ENCODE peak calls at places on chromosomes 6 and 20, in ten cellular contexts. P is Calu3; U is GM10248; W is type B pancreatic cell; L is cardiac muscle cell; F is bronchial epithelial cell; D is IMR-90; V is CD8-positive, alpha-beta T cell; N is A549; H is stomach. S is an unnamed sample.

GRCh38 chr20:58690851-58691250 is 1.7 kb upstream of the NPEPL1 start:
- DNase-seq in H (peak; percentile 24), P (no peak), W (no peak), N (no peak), F (no peak), L (no peak), V (no peak), U (no peak), D (peak; percentile 22), S (peak; percentile 19)

GRCh38 chr20:63624486-63624885 is 2.4 kb downstream of the GMEB2 start:
- DNase-seq in F (no peak), L (no peak), U (no peak), D (peak; percentile 49), W (no peak), H (no peak), V (peak; percentile 27), N (no peak), P (no peak), S (no peak)

GRCh38 chr6:22320750-22321149 is 23.9 kb upstream of the PRL start:
- DNase-seq in P (peak; percentile 26), H (no peak), F (peak; percentile 81), V (no peak), W (no peak), U (no peak), D (peak; percentile 93), L (no peak), N (peak; percentile 10), S (no peak)

GRCh38 chr6:131065112-131065823 is 2.2 kb upstream of the EPB41L2 start:
- DNase-seq in U (no peak), V (no peak), H (no peak), L (no peak), W (no peak), N (no peak), P (no peak), F (peak; percentile 38), D (no peak), S (no peak)

GRCh38 chr6:168950500-168951223 is 303.0 kb downstream of the THBS2 start:
- DNase-seq in H (no peak), V (no peak), L (no peak), F (no peak), D (peak; percentile 14), W (no peak), U (no peak), P (no peak), N (no peak), S (no peak)

GRCh38 chr20:5471368-5471767 is 154.6 kb upstream of the PROKR2 start:
- DNase-seq in F (no peak), L (no peak), V (no peak), U (no peak), W (no peak), H (no peak), N (no peak), P (no peak), D (no peak), S (peak; percentile 80)

GRCh38 chr6:36131517-36132220 is 1.4 kb downstream of the MAPK13 start:
- DNase-seq in W (no peak), F (peak; percentile 47), U (peak; percentile 84), N (no peak), D (peak; percentile 80), V (peak; percentile 47), H (peak; percentile 71), L (peak; percentile 31), P (peak; percentile 62), S (no peak)

GRCh38 chr20:14622796-14623195 is 285.4 kb upstream of the FLRT3 start:
- DNase-seq in N (peak; percentile 34), F (peak; percentile 91), L (no peak), U (no peak), H (peak; percentile 32), D (peak; percentile 2), V (no peak), P (peak; percentile 42), W (no peak), S (no peak)

GRCh38 chr20:32348207-32348606 is 9.9 kb upstream of the ASXL1 start:
- DNase-seq in H (no peak), L (no peak), P (no peak), W (no peak), V (no peak), F (no peak), N (no peak), D (no peak), U (no peak), S (no peak)

GRCh38 chr6:105484238-105485161 is 81.6 kb upstream of the PREP start:
- DNase-seq in W (no peak), H (no peak), U (peak; percentile 22), N (peak; percentile 6), F (peak; percentile 55), V (no peak), P (no peak), L (peak; percentile 58), D (peak; percentile 55), S (no peak)

GRCh38 chr20:63176035-63176434 is 39.9 kb downstream of the YTHDF1 start:
- DNase-seq in W (no peak), V (no peak), P (no peak), U (no peak), D (no peak), N (no peak), F (no peak), H (no peak), L (peak; percentile 66), S (no peak)

GRCh38 chr6:7976485-7977010 is 66.0 kb upstream of the TXNDC5 start:
- DNase-seq in V (no peak), F (no peak), P (no peak), L (no peak), N (no peak), D (no peak), H (no peak), W (no peak), U (no peak), S (no peak)

GRCh38 chr20:600141-600540 is 10.0 kb downstream of the TCF15 start:
- DNase-seq in H (no peak), W (no peak), L (no peak), V (no peak), N (no peak), F (no peak), U (no peak), P (no peak), D (no peak), S (no peak)

DNA sequence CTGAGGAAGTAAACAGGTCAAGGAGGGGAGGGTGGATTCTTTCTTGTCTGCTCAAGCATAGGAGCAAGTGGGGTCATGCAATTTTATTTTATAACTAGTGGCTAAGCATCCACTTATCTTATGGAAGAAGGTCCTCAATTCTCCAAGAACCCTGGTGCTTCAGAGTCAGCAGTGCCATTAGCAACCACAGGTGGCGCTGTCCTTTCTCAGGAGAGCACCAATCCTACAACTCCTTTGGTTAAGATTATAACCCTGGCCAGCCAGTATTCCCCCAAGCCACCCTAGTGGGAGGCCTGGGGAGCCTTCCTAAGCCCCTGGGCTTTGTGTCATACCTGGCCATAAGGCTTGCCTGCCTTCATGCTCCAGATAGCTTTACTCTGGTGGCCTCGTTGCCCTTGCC is 60.7 kb downstream of the PCSK2 start:
- DNase-seq in P (no peak), H (no peak), F (no peak), V (no peak), D (no peak), W (no peak), L (no peak), N (no peak), U (no peak), S (no peak)
- TF ChIP-seq CTCF in P (no peak), H (no peak), F (peak; percentile 14), V (no peak), D (peak; percentile 4), W (peak; percentile 55), L (no peak), N (no peak), U (no peak), S (peak; percentile 13)

DNA sequence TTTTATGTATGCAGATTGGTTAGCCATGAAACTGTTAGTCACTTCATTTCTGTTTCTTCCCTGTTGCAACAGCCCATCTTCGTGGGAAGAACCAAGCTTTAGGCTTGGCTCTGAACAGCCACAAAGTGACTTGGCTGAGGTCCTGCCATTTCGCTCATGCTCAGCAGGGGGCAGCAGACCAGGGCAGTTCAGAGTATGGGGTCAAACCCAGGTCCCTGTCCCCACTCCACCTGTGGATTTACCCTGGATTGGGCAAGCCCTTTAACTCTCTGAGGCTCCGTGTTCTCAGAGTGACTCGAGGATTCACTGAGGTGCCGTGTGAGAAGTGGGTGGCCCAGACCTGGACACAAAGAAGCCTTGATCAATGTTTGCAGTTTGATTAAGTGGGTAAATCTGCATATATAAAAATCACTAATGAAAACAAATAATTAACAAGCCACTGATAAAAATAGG is 19.8 kb upstream of the MAP1LC3A start:
- DNase-seq in W (no peak), L (peak; percentile 49), U (peak; percentile 71), F (peak; percentile 48), P (peak; percentile 74), V (peak; percentile 48), D (peak; percentile 57), N (no peak), H (peak; percentile 60), S (no peak)
- TF ChIP-seq CTCF in W (peak; percentile 89), L (peak; percentile 91), U (peak; percentile 65), F (peak; percentile 92), P (peak; percentile 92), V (peak; percentile 83), D (peak; percentile 65), N (peak; percentile 72), H (peak; percentile 78), S (peak; percentile 72)

GRCh38 chr6:33000053-33000452 is 9.3 kb downstream of the HLA-DOA start:
- DNase-seq in P (peak; percentile 74), V (peak; percentile 40), D (no peak), U (peak; percentile 60), L (no peak), N (no peak), F (peak; percentile 68), W (no peak), H (peak; percentile 36), S (no peak)
- TF ChIP-seq CTCF in P (peak; percentile 70), V (no peak), D (no peak), U (peak; percentile 31), L (no peak), N (peak; percentile 12), F (peak; percentile 55), W (peak; percentile 35), H (no peak), S (no peak)

GRCh38 chr20:2022163-2022562 is 28.3 kb upstream of the PDYN start:
- DNase-seq in P (no peak), L (no peak), D (no peak), W (no peak), F (peak; percentile 76), V (no peak), H (no peak), N (no peak), U (no peak), S (no peak)

GRCh38 chr20:2026004-2026403 is 32.1 kb upstream of the PDYN start:
- DNase-seq in D (no peak), U (no peak), L (no peak), H (no peak), F (no peak), N (no peak), P (no peak), V (no peak), W (no peak), S (no peak)

GRCh38 chr20:2026514-2026913 is 32.7 kb upstream of the PDYN start:
- DNase-seq in D (no peak), F (no peak), V (no peak), U (no peak), N (no peak), L (no peak), H (no peak), W (no peak), P (no peak), S (no peak)

DNA sequence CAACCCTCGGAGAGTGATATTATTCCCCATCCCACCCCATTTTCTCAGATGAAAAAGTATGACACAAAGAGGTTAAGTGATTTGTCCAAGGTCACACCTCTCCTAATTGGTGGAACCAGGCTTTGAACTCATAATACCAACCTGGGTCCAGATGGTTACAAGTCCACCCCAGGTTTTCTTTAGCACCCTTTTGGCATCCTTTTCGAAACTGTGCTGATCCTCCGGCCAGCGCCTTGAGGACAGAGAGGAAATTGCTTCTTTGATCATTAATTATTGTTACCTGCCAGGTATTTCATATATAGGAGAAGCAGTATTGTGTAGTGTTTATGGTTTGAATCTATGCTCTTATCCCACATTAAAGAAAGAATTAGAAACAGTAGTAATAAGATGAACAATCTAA is 29.3 kb upstream of the PDYN start:
- DNase-seq in F (no peak), P (no peak), U (no peak), N (no peak), D (no peak), W (no peak), L (no peak), V (no peak), H (no peak), S (no peak)
- TF ChIP-seq CTCF in F (no peak), P (no peak), U (no peak), N (no peak), D (no peak), W (no peak), L (no peak), V (no peak), H (no peak), S (no peak)